ENCODE peak calls at places on chromosomes 6 and 20, in eight cellular contexts. Z, N, B, I, F, V, M and H are unnamed samples.

GRCh38 chr6:31125586-31126363 is 5.5 kb upstream of the CDSN start:
- DNase-seq in Z (no peak), B (no peak), F (peak), I (no peak), N (no peak), M (no peak), V (no peak), H (no peak)

GRCh38 chr20:2751868-2752630 is 48.4 kb downstream of the CPXM1 start:
- DNase-seq in M (no peak), Z (no peak), B (peak), I (no peak), V (peak), F (no peak), N (peak), H (no peak)

GRCh38 chr20:1897486-1897885 is 2.3 kb downstream of the SIRPA start:
- DNase-seq in F (no peak), M (peak), Z (no peak), V (no peak), B (no peak), N (peak), I (no peak), H (peak)

GRCh38 chr6:134176283-134176975 is 124.0 kb upstream of the SLC2A12 start:
- DNase-seq in Z (peak), F (peak), B (no peak), I (no peak), N (peak), M (peak), V (no peak), H (peak)

GRCh38 chr6:8131265-8131897 is 29.0 kb upstream of the EEF1E1 start:
- DNase-seq in V (peak), M (no peak), I (peak), Z (no peak), B (peak), F (no peak), N (peak), H (peak)

GRCh38 chr6:117270121-117270959 is 5.0 kb downstream of the VGLL2 start:
- DNase-seq in F (no peak), V (no peak), Z (peak), B (no peak), N (no peak), M (no peak), I (no peak), H (no peak)

GRCh38 chr20:5729348-5729747 is 20.9 kb upstream of the SHLD1 start:
- DNase-seq in Z (no peak), I (no peak), V (no peak), M (no peak), B (no peak), F (no peak), N (no peak), H (no peak)

GRCh38 chr6:144331610-144332009 is 46.5 kb downstream of the UTRN start:
- DNase-seq in N (no peak), I (no peak), F (no peak), Z (no peak), M (no peak), B (no peak), V (no peak), H (no peak)

GRCh38 chr6:30500421-30501069 is 11.2 kb downstream of the HLA-E start:
- DNase-seq in V (no peak), Z (no peak), N (no peak), B (no peak), M (no peak), I (no peak), F (no peak), H (no peak)

GRCh38 chr6:34917626-34918285 is 28.7 kb downstream of the ANKS1A start:
- DNase-seq in I (no peak), M (no peak), Z (no peak), B (no peak), N (no peak), V (no peak), F (no peak), H (no peak)

GRCh38 chr20:62587757-62588402 is 54.4 kb upstream of the SLCO4A1 start:
- DNase-seq in I (no peak), B (no peak), N (no peak), V (no peak), F (no peak), Z (no peak), M (no peak), H (no peak)

GRCh38 chr20:23406880-23407279 is 14.4 kb downstream of the NAPB start:
- DNase-seq in M (no peak), B (no peak), V (no peak), F (no peak), Z (no peak), N (no peak), I (no peak), H (no peak)

GRCh38 chr6:111800468-111800760 is 72.8 kb downstream of the FYN start:
- DNase-seq in V (no peak), F (no peak), I (no peak), M (no peak), Z (no peak), B (no peak), N (no peak), H (no peak)

GRCh38 chr6:28489366-28490190 is 26.0 kb downstream of the GPX6 start:
- DNase-seq in Z (no peak), I (peak), N (peak), F (no peak), M (peak), V (no peak), B (peak), H (no peak)
- H3K27ac ChIP-seq in Z (no peak), I (peak), N (no peak), F (no peak), M (peak), V (peak), B (peak), H (no peak)

GRCh38 chr6:107116923-107117417 is 1.7 kb upstream of the BEND3 start:
- DNase-seq in F (no peak), B (no peak), N (no peak), I (no peak), M (no peak), Z (no peak), V (no peak), H (no peak)
- H3K27ac ChIP-seq in F (no peak), B (peak), N (no peak), I (no peak), M (no peak), Z (no peak), V (no peak), H (no peak)

DNA sequence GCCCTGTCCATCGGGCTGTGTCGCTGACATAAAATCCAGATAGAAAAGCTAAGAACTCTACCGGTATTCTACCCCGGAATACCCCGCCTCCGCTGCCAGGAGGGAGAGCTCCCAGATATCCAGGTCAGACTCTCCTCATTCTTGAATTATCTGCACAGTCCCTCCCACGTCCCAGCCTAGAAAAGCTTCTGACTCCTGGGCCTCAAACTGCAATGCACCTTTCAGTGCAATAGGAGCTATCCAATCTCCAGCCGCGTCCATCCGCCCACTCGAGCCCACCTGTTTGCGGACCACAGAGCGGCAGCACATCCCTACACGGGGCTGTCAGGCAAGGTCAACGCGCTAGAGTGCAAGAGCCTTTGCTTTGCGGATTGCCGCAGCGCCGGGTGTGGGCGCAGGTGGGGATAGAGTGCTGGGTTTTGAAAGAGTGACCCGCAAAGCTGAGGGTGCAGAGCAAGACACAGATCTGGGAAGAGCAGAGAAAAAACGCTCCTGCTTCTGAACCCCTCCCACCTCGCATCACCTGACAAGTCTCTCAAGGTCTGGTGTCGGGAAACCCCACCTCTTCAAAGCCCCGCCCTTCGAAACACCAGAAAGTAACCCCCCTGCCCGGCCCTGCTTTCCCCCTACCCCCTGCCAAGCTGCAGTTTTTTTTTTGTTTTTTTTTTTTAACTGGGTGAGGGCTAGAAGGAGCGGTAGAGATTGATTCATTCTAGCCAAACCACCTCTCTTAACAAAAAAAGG is 1.3 kb downstream of the TAPBP start:
- DNase-seq in I (no peak), Z (peak), F (no peak), N (peak), M (peak), V (peak), B (peak), H (peak)
- H3K27ac ChIP-seq in I (peak), Z (peak), F (peak), N (peak), M (peak), V (peak), B (peak), H (peak)

DNA sequence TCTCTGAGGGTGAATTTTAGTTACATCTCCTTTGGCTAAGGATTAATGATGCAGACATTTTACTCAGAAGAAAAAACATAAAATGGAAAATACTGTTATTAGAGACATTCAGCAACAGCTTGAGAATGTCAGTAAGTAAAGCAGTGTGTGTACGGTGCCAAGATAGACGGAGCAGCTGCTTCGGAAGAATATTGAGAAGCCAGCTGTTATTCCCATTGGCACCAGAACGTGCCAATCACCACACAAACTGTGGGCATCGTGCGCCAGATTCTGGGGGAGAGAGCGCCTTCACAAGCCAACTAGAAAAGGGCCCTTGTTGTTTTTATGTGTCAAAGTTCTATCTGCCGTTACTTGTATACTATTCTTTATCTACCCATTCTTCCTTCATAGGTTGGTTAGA is 163.4 kb downstream of the MTFR2 start:
- DNase-seq in B (no peak), Z (peak), M (no peak), F (no peak), I (no peak), N (no peak), V (no peak), H (peak)
- H3K27ac ChIP-seq in B (no peak), Z (no peak), M (no peak), F (peak), I (no peak), N (no peak), V (no peak), H (no peak)

GRCh38 chr6:4020822-4021132 is 58.2 kb downstream of the FAM217A start:
- DNase-seq in I (no peak), M (no peak), N (no peak), F (no peak), B (no peak), V (no peak), Z (no peak), H (no peak)

GRCh38 chr6:4023240-4023639 is 55.7 kb downstream of the FAM217A start:
- DNase-seq in B (no peak), Z (no peak), N (no peak), M (no peak), V (no peak), I (no peak), F (no peak), H (no peak)

GRCh38 chr6:4025681-4026080 is 53.3 kb downstream of the FAM217A start:
- DNase-seq in M (no peak), V (no peak), B (no peak), Z (no peak), F (no peak), N (no peak), I (no peak), H (no peak)

GRCh38 chr6:4021133-4021861 is 57.6 kb downstream of the FAM217A start:
- DNase-seq in Z (peak), F (peak), I (peak), M (peak), V (peak), B (peak), N (peak), H (peak)

DNA sequence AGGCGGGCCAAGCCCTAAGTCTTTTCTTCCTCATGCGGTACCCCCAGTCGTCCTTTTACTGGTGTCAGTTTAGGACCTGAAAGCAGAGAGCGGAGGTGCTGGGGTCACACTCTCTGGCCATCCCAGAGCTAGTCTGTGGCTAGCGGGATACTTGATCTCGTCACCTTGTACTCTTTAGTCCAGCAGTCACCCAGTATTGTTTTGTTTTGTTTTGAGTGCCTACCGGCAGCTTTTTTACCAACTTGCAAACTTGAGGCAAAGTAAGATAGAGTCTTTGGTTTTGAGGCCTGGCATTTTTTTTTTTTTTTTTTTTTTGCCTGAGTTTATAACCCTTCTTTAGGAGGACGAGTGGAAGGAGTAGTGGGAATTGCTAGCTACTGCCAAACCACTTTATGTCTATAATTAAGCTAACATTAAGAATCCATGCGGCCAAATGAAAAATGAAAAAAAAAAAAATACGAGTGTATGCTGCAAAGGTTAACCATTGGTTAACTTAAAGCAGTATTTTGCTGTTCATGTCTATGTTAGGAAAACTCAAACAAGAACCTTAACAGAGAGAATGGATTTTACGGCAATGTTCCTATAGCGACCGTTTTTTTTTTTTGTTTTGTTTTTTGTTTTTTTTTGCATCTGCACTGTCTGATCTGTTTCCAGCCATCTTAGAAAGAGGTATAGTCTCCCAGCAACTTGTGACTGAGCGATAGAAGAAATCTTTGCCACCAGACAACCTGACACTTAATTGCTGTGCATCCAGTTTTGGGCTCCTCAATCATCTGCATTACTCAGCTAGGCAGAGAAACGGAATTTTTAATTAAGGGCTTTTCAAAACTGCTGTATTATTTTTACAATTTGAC is 56.8 kb downstream of the FAM217A start:
- DNase-seq in Z (no peak), I (no peak), N (no peak), B (no peak), M (no peak), F (no peak), V (no peak), H (no peak)
- H3K27ac ChIP-seq in Z (peak), I (peak), N (peak), B (peak), M (peak), F (peak), V (peak), H (peak)

DNA sequence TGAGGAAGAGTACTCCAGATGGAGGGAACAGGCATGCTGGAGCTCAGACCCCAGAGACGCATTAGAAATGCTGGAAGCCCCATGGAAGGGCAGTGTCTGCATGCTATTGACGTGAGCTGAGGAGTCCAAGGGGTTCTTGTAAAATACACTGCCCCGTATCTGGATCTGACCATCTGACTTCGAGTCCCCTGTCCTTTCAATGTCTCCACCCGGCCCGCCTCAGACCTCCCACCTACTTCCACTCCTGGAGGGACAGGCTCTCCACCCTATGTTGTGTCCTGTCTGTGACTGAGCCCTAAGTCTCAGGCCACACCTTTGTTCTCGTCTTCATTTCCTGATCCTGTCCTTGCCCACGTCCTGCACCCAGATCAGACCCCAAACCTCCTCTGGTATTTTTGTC is 496.3 kb downstream of the CDH26 start:
- DNase-seq in B (no peak), N (no peak), I (no peak), M (no peak), F (no peak), V (no peak), Z (no peak), H (no peak)
- H3K27ac ChIP-seq in B (no peak), N (no peak), I (no peak), M (no peak), F (no peak), V (no peak), Z (no peak), H (no peak)

DNA sequence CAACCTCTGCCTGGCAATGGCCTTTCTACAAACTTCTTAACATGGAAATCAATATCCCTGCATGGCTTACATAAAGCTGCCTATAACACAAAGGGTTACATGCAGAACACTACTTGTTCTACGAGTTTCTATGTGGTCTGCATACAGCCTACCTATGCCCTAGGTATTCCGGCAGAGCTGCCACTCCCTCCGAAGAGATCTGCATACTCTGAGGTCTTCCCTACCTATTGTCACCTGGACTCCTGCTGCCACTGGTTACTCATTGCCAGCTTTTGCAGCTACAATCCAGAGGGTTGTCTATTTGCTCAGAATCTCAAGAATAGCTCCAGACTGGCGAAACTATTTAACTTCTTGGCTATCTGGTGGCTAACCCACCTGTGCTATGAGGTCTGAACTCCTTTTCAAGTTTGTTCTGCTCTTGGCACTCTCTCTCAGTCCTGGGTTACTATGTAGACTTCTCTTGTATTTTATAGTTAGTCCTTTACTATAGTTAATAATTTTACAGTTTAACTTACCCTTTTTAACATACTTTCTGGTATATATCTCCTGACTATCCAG is 323.3 kb downstream of the BMP2 start:
- DNase-seq in N (no peak), M (no peak), F (no peak), B (no peak), Z (no peak), V (no peak), I (no peak), H (no peak)
- H3K27ac ChIP-seq in N (no peak), M (no peak), F (no peak), B (no peak), Z (no peak), V (no peak), I (no peak), H (no peak)

DNA sequence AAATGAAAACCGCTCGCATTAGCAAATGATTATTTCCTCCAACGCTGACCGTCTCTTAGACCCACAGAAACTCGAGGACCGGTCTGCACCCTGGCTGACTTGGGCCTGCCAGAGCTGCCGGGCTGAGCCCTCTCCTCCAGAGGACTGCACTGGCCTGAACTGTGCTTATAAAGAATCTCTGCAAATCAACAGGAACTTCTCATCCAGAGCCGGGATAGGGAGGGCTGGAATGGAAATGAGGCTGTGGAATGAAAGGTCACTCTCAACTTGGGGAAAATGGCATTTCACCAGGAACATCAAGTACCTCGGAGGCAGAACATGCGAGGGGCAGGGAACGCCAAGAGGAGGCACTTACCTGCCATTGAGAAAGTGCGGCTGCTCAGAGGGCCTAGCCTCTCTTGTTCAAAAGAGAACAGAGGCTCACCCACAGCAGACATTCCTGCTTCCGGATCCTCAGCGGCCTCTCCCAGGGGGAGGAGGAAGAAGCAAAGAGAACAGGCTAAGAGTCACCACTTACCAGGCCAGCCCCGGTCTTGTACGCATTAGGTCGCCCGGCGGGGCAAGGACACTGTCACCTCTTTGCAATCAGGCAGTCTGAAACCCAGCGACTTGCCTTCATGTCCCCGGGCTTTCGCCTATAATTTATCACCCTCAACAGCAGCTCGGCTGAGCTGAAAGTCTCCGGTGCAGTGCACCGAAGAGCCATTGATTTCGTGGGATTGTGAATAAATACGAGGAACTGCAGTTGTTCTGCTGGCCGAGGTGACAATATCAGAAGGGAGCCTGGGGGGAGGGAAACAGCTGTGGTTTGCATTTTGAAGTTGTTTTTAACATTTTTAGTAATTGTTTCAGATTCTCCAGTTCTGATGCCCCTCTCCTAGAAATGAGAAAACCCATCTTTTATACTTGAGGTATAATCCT is 37.6 kb downstream of the ZMYND8 start:
- DNase-seq in M (peak), Z (peak), F (peak), I (peak), N (peak), V (no peak), B (no peak), H (peak)
- H3K27ac ChIP-seq in M (peak), Z (peak), F (peak), I (peak), N (peak), V (peak), B (no peak), H (peak)